ENCODE peak calls at places on chromosome 16, in seven cellular contexts. I is GM23248, A is hepatocyte, R is HCT116, Z is PC-9, V is neural progenitor cell, P is mammary epithelial cell. W is an unnamed sample. For H3K36me3, the result is how much of the 10 kb centered on the place peaks cover.

GRCh38 chr16:1745181-1745899 is 26.0 kb downstream of the NME3 start:
- DNase-seq in I (peak), A (no peak), R (no peak), Z (peak), V (no peak), P (peak), W (no peak)

GRCh38 chr16:4380131-4381063 is 8.7 kb downstream of the VASN start:
- DNase-seq in I (peak), A (no peak), R (no peak), Z (no peak), V (no peak), P (no peak), W (no peak)

GRCh38 chr16:3292604-3293003 is 9.3 kb downstream of the ZNF263 start:
- DNase-seq in I (peak), A (no peak), R (no peak), Z (no peak), V (no peak), P (no peak), W (no peak)

GRCh38 chr16:85862476-85863383 is 36.2 kb upstream of the IRF8 start:
- DNase-seq in I (no peak), A (no peak), R (no peak), Z (no peak), V (no peak), P (no peak), W (no peak)

GRCh38 chr16:50505115-50505514 is 43.1 kb upstream of the NKD1 start:
- DNase-seq in I (no peak), A (no peak), R (no peak), Z (no peak), V (no peak), P (no peak), W (no peak)

GRCh38 chr16:54651851-54652770 is 278.6 kb upstream of the IRX5 start:
- DNase-seq in I (peak), A (no peak), R (no peak), Z (no peak), V (peak), P (peak), W (no peak)

GRCh38 chr16:2019500-2019899 is at the start of gene NPW:
- DNase-seq in I (peak), A (no peak), R (no peak), Z (no peak), V (peak), P (no peak), W (peak)

GRCh38 chr16:87791295-87792204 is 25.8 kb upstream of the KLHDC4 start:
- DNase-seq in I (no peak), A (no peak), R (no peak), Z (no peak), V (peak), P (no peak), W (no peak)

GRCh38 chr16:72938426-72939164 is 109.3 kb downstream of the ZFHX3 start:
- DNase-seq in I (peak), A (no peak), R (no peak), Z (no peak), V (peak), P (peak), W (peak)

GRCh38 chr16:58037365-58038057 is 12.0 kb downstream of the MMP15 start:
- DNase-seq in I (no peak), A (no peak), R (no peak), Z (no peak), V (no peak), P (no peak), W (no peak)

GRCh38 chr16:27665881-27666280 is 115.9 kb downstream of the KATNIP start:
- DNase-seq in I (no peak), A (no peak), R (no peak), Z (no peak), V (no peak), P (no peak), W (no peak)

GRCh38 chr16:79826732-79827514 is 226.4 kb upstream of the MAF start:
- DNase-seq in I (no peak), A (no peak), R (no peak), Z (no peak), V (no peak), P (no peak), W (no peak)

GRCh38 chr16:3149630-3150345 is 15.0 kb downstream of the ZNF213 start:
- DNase-seq in I (peak), A (peak), R (no peak), Z (peak), V (peak), P (no peak), W (peak)

GRCh38 chr16:19186403-19186802 is 18.4 kb downstream of the SYT17 start:
- DNase-seq in I (no peak), A (no peak), R (no peak), Z (no peak), V (no peak), P (no peak), W (no peak)

GRCh38 chr16:78075800-78076199 is 23.7 kb upstream of the WWOX start:
- DNase-seq in I (no peak), A (no peak), R (no peak), Z (no peak), V (peak), P (no peak), W (no peak)

GRCh38 chr16:73196670-73197069 is 148.7 kb upstream of the ZFHX3 start:
- DNase-seq in I (peak), A (peak), R (peak), Z (peak), V (peak), P (peak), W (peak)

GRCh38 chr16:72317378-72317777 is 145.4 kb upstream of the PMFBP1 start:
- DNase-seq in I (peak), A (no peak), R (no peak), Z (no peak), V (no peak), P (no peak), W (no peak)

GRCh38 chr16:23847938-23848337 is 12.2 kb downstream of the PRKCB start:
- DNase-seq in I (no peak), A (no peak), R (no peak), Z (no peak), V (no peak), P (no peak), W (no peak)

GRCh38 chr16:53061701-53062159 is 6.9 kb downstream of the CHD9 start:
- DNase-seq in I (no peak), A (no peak), R (no peak), Z (peak), V (no peak), P (no peak), W (no peak)

GRCh38 chr16:73996624-73997339 is 299.8 kb upstream of the PSMD7 start:
- DNase-seq in I (no peak), A (peak), R (no peak), Z (no peak), V (no peak), P (no peak), W (no peak)

GRCh38 chr16:86240716-86241363 is 269.5 kb upstream of the FOXF1 start:
- DNase-seq in I (no peak), A (no peak), R (no peak), Z (no peak), V (no peak), P (no peak), W (no peak)

GRCh38 chr16:31452631-31453106 is 6.6 kb upstream of the ARMC5 start:
- DNase-seq in I (peak), A (no peak), R (no peak), Z (peak), V (no peak), P (peak), W (no peak)

GRCh38 chr16:1743376-1744337 is 27.7 kb downstream of the NME3 start:
- DNase-seq in I (no peak), A (no peak), R (no peak), Z (peak), V (no peak), P (no peak), W (no peak)

GRCh38 chr16:89064606-89065444 is 28.8 kb upstream of the ACSF3 start:
- DNase-seq in I (no peak), A (no peak), R (no peak), Z (no peak), V (no peak), P (no peak), W (no peak)

GRCh38 chr16:85571813-85572619 is 41.1 kb upstream of the GSE1 start:
- DNase-seq in I (no peak), A (no peak), R (no peak), Z (no peak), V (no peak), P (no peak), W (no peak)

GRCh38 chr16:53054670-53055485 is at the start of gene CHD9:
- DNase-seq in I (peak), A (peak), R (peak), Z (peak), V (peak), P (peak), W (peak)

GRCh38 chr16:46709464-46709863 is 20.0 kb downstream of the ORC6 start:
- DNase-seq in I (no peak), A (no peak), R (no peak), Z (no peak), V (no peak), P (no peak), W (no peak)

GRCh38 chr16:51592535-51592934 is 441.5 kb upstream of the SALL1 start:
- DNase-seq in I (no peak), A (no peak), R (no peak), Z (no peak), V (peak), P (no peak), W (no peak)

GRCh38 chr16:67879936-67880335 is 4.7 kb upstream of the NRN1L start:
- DNase-seq in I (no peak), A (no peak), R (no peak), Z (no peak), V (no peak), P (no peak), W (no peak)

GRCh38 chr16:67878232-67878631 is 5.4 kb downstream of the EDC4 start:
- DNase-seq in I (no peak), A (no peak), R (no peak), Z (no peak), V (no peak), P (no peak), W (no peak)

GRCh38 chr16:67880584-67880983 is 4.1 kb upstream of the NRN1L start:
- DNase-seq in I (no peak), A (no peak), R (no peak), Z (no peak), V (no peak), P (no peak), W (no peak)

GRCh38 chr16:67878846-67879245 is 5.8 kb upstream of the NRN1L start:
- DNase-seq in I (no peak), A (no peak), R (no peak), Z (no peak), V (no peak), P (no peak), W (no peak)

DNA sequence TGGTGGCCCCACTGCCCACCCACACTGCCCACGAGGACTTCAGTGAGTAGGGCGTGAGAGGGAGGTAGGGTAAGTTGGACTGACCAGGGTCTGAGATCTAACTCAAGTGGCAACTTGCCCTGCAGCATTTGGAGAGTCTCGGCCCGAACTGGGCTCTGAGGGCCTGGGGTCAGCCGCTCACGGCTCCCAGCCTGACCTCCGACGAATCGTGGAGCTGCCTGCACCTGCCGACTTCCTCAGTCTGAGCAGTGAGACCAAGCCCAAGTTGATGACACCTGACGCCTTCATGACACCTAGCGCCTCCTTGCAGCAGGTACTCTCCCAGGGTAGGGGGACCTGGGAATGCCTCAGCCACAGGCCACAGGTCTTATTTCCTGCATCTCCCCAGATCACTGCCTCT is 5.2 kb upstream of the NRN1L start:
- DNase-seq in I (no peak), A (no peak), R (no peak), Z (no peak), V (no peak), P (no peak), W (no peak)
- H3K36me3 ChIP-seq in I (under half), A (under half), R (half or more), Z (under half), V (under half), P (under half), W (half or more)

GRCh38 chr16:11586375-11586855 is 304 bp downstream of the LITAF start:
- DNase-seq in I (peak), A (peak), R (no peak), Z (no peak), V (no peak), P (no peak), W (no peak)
- H3K27ac ChIP-seq in I (peak), A (peak), R (peak), Z (peak), V (no peak), P (peak), W (no peak)

GRCh38 chr16:81447383-81448101 is 2.9 kb downstream of the CMIP start:
- DNase-seq in I (no peak), A (no peak), R (no peak), Z (peak), V (peak), P (peak), W (no peak)
- TF ChIP-seq EZH2 in I (no peak), A (no peak), R (no peak), Z (no peak), V (no peak), P (no peak), W (no peak)

GRCh38 chr16:67000384-67001158 is 12.2 kb downstream of the CES4A start:
- DNase-seq in I (peak), A (peak), R (no peak), Z (peak), V (peak), P (no peak), W (no peak)
- H3K36me3 ChIP-seq in I (under half), A (under half), R (under half), Z (under half), V (under half), P (under half), W (under half)

GRCh38 chr16:56438042-56438441 is 12.7 kb upstream of the AMFR start:
- DNase-seq in I (no peak), A (no peak), R (no peak), Z (no peak), V (no peak), P (no peak), W (no peak)
- H3K27ac ChIP-seq in I (no peak), A (no peak), R (no peak), Z (no peak), V (no peak), P (no peak), W (no peak)